ENCODE peak calls at places on chromosomes 13 and 19, in four cellular contexts. Q is A549, E is IMR-90, A is HepG2. N is an unnamed sample.

GRCh38 chr13:95906999-95907398 is 146.2 kb downstream of the UGGT2 start:
- DNase-seq in A (no peak), Q (no peak), E (no peak), N (no peak)

GRCh38 chr19:13932911-13933393 is 5.3 kb downstream of the PODNL1 start:
- DNase-seq in E (no peak), Q (no peak), A (no peak), N (no peak)

GRCh38 chr19:10884273-10884672 is 12.9 kb downstream of the CARM1 start:
- DNase-seq in Q (no peak), A (no peak), E (peak), N (no peak)

GRCh38 chr13:41458939-41459753 is 1.8 kb downstream of the RGCC start:
- DNase-seq in E (peak), A (peak), Q (peak), N (no peak)

GRCh38 chr13:30616927-30617314 is 799 bp upstream of the USPL1 start:
- DNase-seq in A (peak), Q (peak), E (peak), N (peak)

GRCh38 chr13:85853901-85854663 is 54.9 kb upstream of the SLITRK6 start:
- DNase-seq in Q (no peak), E (no peak), A (no peak), N (no peak)

GRCh38 chr19:31419871-31420430 is 70.7 kb upstream of the TSHZ3 start:
- DNase-seq in E (no peak), A (no peak), Q (no peak), N (no peak)

GRCh38 chr19:4052114-4052992 is 14.3 kb downstream of the ZBTB7A start:
- DNase-seq in Q (no peak), E (peak), A (peak), N (no peak)

GRCh38 chr13:95896302-95896701 is 156.9 kb downstream of the UGGT2 start:
- DNase-seq in A (no peak), Q (no peak), E (peak), N (no peak)

GRCh38 chr13:42190529-42190928 is 81.4 kb upstream of the AKAP11 start:
- DNase-seq in Q (no peak), A (no peak), E (no peak), N (no peak)

GRCh38 chr19:5563008-5563431 is 4.7 kb downstream of the TINCR start:
- DNase-seq in A (no peak), Q (no peak), E (no peak), N (no peak)

GRCh38 chr13:57865600-57866294 is 234.2 kb downstream of the PCDH17 start:
- DNase-seq in A (no peak), E (no peak), Q (no peak), N (no peak)

GRCh38 chr13:30133554-30133912 is 173.8 kb downstream of the KATNAL1 start:
- DNase-seq in A (no peak), Q (no peak), E (no peak), N (no peak)

GRCh38 chr19:53870485-53870844 is 2.8 kb downstream of the MYADM start:
- DNase-seq in Q (no peak), A (no peak), E (no peak), N (no peak)

GRCh38 chr19:850221-850978 is 1.7 kb upstream of the ELANE start:
- DNase-seq in A (no peak), Q (peak), E (peak), N (no peak)

GRCh38 chr13:101751488-101751887 is 299.0 kb downstream of the ITGBL1 start:
- DNase-seq in E (peak), Q (no peak), A (no peak), N (no peak)

GRCh38 chr19:9673912-9674668 is 810 bp downstream of the ZNF562 start:
- DNase-seq in Q (no peak), A (peak), E (peak), N (peak)

GRCh38 chr19:5484398-5485285 is 29.4 kb downstream of the ZNRF4 start:
- DNase-seq in A (peak), Q (no peak), E (peak), N (no peak)

GRCh38 chr19:30001794-30002193 is 59.8 kb downstream of the URI1 start:
- DNase-seq in E (peak), A (peak), Q (no peak), N (no peak)

GRCh38 chr13:52961196-52961845 is 67.3 kb upstream of the OLFM4 start:
- DNase-seq in Q (no peak), E (no peak), A (no peak), N (no peak)

GRCh38 chr19:1482361-1483066 is 3.5 kb upstream of the C19orf25 start:
- DNase-seq in Q (no peak), A (peak), E (no peak), N (no peak)

GRCh38 chr19:38726761-38727301 is 17.4 kb downstream of the CAPN12 start:
- DNase-seq in A (no peak), E (no peak), Q (no peak), N (no peak)

GRCh38 chr13:66375756-66376155 is 854.4 kb downstream of the PCDH9 start:
- DNase-seq in Q (no peak), A (no peak), E (peak), N (no peak)

GRCh38 chr13:84925443-84925842 is 873.8 kb downstream of the SLITRK6 start:
- DNase-seq in Q (no peak), E (peak), A (no peak), N (no peak)

GRCh38 chr13:84192125-84192524 is 309.9 kb upstream of the SLITRK1 start:
- DNase-seq in E (peak), A (no peak), Q (no peak), N (no peak)

GRCh38 chr13:41858783-41859182 is 102.1 kb downstream of the VWA8 start:
- DNase-seq in E (peak), A (no peak), Q (no peak), N (no peak)

GRCh38 chr13:74015137-74015536 is 119.1 kb downstream of the KLF12 start:
- DNase-seq in Q (peak), A (no peak), E (peak), N (no peak)

GRCh38 chr13:98528663-98529064 is 48.2 kb downstream of the STK24 start:
- DNase-seq in E (peak), Q (no peak), A (no peak), N (no peak)

GRCh38 chr13:32837973-32838940 is 178.0 kb upstream of the KL start:
- DNase-seq in E (no peak), A (no peak), Q (no peak), N (no peak)

GRCh38 chr13:49629947-49630346 is 1.6 kb downstream of the ARL11 start:
- DNase-seq in A (no peak), Q (no peak), E (peak), N (no peak)

GRCh38 chr13:114106991-114107685 is 25.3 kb downstream of the RASA3 start:
- DNase-seq in E (no peak), A (no peak), Q (no peak), N (no peak)

GRCh38 chr19:23991170-23991569 is 76.5 kb downstream of the ZNF726 start:
- DNase-seq in Q (no peak), E (no peak), A (peak), N (no peak)

GRCh38 chr19:16040642-16041041 is 35.7 kb upstream of the TPM4 start:
- DNase-seq in E (peak), Q (no peak), A (peak), N (no peak)

GRCh38 chr19:10086032-10086903 is at the start of gene SHFL:
- DNase-seq in E (peak), A (peak), Q (peak), N (no peak)

GRCh38 chr13:25973576-25973975 is 78.2 kb downstream of the SHISA2 start:
- DNase-seq in A (no peak), E (no peak), Q (no peak), N (no peak)

GRCh38 chr19:5321851-5322681 is 18.5 kb downstream of the PTPRS start:
- DNase-seq in Q (no peak), A (no peak), E (no peak), N (peak)

GRCh38 chr13:112668924-112669323 is 20.9 kb upstream of the ATP11A start:
- DNase-seq in E (no peak), A (no peak), Q (no peak), N (no peak)

GRCh38 chr13:19864339-19865309 is 1.2 kb upstream of the ZMYM5 start:
- DNase-seq in A (no peak), E (peak), Q (peak), N (no peak)

GRCh38 chr19:47155141-47155540 is 24.5 kb downstream of the SAE1 start:
- DNase-seq in A (no peak), Q (no peak), E (no peak), N (no peak)

GRCh38 chr13:73870970-73871935 is 263.0 kb downstream of the KLF12 start:
- DNase-seq in A (no peak), E (peak), Q (no peak), N (no peak)

GRCh38 chr19:6721773-6722172 is 1.3 kb upstream of the C3 start:
- DNase-seq in E (no peak), Q (no peak), A (no peak), N (no peak)

GRCh38 chr19:6719540-6719861 is 949 bp downstream of the C3 start:
- DNase-seq in Q (no peak), A (no peak), E (no peak), N (no peak)

GRCh38 chr19:6721113-6721474 is 644 bp upstream of the C3 start:
- DNase-seq in A (no peak), Q (no peak), E (no peak), N (no peak)

GRCh38 chr19:6719992-6720368 is 470 bp downstream of the C3 start:
- DNase-seq in Q (no peak), A (no peak), E (no peak), N (no peak)

GRCh38 chr19:6720369-6721112 is at the start of gene C3:
- DNase-seq in Q (peak), A (peak), E (peak), N (no peak)
- TF ChIP-seq RAD21 in Q (no peak), A (peak), E (no peak), N (no peak)

DNA sequence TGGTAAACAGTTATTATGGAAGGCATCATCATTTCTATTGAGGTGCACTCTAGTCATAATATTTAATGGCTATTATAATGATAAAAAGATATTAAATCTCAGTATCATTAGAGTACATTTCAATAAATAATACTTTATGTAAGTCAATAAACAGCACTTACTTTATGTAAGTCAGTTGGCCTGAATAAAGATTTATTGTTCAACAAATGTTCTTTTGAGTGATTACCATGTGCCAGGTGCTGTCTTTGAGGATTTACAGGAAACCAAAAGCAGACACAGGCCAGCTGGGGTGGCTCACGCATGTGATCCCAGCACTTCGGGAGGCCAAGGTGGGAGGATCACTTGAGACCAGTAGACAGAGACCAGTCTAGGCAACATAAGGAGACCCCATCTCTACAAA is 5.0 kb upstream of the NKG7 start:
- DNase-seq in Q (no peak), A (no peak), E (no peak), N (no peak)
- TF ChIP-seq RAD21 in Q (no peak), A (no peak), E (no peak), N (no peak)

DNA sequence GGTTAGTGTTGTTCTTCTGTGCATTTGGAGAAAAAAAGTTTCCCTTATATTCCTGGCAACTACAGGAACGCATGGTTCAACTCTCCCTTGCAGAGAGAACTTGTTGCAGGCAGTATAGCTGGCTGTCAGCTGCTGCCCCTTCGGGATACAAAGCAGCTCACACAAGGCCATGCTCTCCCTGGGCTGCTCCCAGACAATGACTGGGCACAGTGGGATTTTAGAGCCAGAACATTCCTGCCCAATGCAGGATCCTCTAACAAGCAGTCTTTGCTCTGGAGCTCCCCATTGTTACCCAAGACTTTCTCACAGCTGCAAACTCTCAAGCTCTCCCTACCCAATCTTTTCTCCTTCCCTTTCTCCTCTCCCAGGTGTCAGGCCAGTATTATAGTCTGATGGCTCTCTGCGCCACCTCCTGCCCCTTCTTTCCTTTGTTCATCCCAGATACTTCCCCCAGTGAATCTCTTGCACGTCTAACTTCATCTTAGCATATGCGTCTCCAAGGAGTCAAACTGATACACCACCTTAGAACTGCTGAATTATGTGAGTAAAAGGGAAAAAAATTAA is 27.5 kb upstream of the SERPINE3 start:
- DNase-seq in Q (no peak), A (no peak), E (no peak), N (no peak)
- TF ChIP-seq RAD21 in Q (no peak), A (no peak), E (no peak), N (no peak)

GRCh38 chr19:45498411-45499195 is at the start of gene PPM1N:
- DNase-seq in Q (no peak), E (peak), A (no peak), N (no peak)
- TF ChIP-seq RAD21 in Q (no peak), E (no peak), A (no peak), N (peak)

DNA sequence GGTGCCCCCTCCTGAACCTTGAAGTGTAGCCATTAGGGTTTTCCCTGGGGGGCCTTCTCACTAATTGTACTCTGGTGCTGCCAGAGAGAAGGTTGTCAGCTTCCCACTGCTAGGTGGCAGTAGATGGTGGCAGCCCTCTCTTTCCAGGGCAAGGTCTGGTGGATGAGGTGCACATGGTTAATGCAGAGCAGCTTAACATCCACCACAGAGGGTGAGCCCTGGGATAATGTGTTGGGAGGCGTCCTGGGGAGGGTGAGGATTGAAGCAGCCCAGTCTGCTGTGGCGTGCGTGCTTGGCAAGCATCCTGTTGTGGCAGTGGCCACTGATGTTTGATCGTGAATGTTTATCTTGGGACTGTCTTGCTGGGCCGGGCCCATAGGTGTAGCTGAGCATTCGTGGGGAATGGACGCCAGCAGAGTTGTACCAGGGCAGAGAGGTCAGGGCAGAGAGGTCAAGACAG is 5.8 kb downstream of the EGLN2 start:
- DNase-seq in Q (no peak), A (no peak), E (no peak), N (no peak)
- TF ChIP-seq RAD21 in Q (peak), A (no peak), E (no peak), N (no peak)

GRCh38 chr13:77896977-77897376 is 21.7 kb downstream of the EDNRB start:
- DNase-seq in E (no peak), A (no peak), Q (no peak), N (no peak)

GRCh38 chr13:77898097-77898496 is 20.5 kb downstream of the EDNRB start:
- DNase-seq in A (no peak), E (peak), Q (no peak), N (peak)

GRCh38 chr13:77907653-77908341 is 10.8 kb downstream of the EDNRB start:
- DNase-seq in Q (no peak), E (no peak), A (no peak), N (no peak)

GRCh38 chr13:77904031-77904430 is 14.6 kb downstream of the EDNRB start:
- DNase-seq in Q (no peak), A (no peak), E (no peak), N (no peak)

GRCh38 chr13:77902319-77902963 is 16.2 kb downstream of the EDNRB start:
- DNase-seq in E (no peak), Q (no peak), A (no peak), N (no peak)
- TF ChIP-seq RAD21 in E (no peak), Q (no peak), A (no peak), N (no peak)

GRCh38 chr19:18802354-18802753 is 11.2 kb upstream of the COMP start:
- DNase-seq in A (peak), Q (no peak), E (no peak), N (no peak)
- TF ChIP-seq RAD21 in A (no peak), Q (no peak), E (no peak), N (no peak)

N was measured in GM12878.